ENCODE peak calls at places on chromosome 4, in seven cellular contexts. T is left lung; D is upper lobe of right lung; E is left ventricle myocardium inferior; Q is neural progenitor cell; K is ascending aorta; I is CD8-positive, alpha-beta memory T cell. X is an unnamed sample.

GRCh38 chr4:7788687-7789425 is 150.8 kb downstream of the AFAP1 start:
- DNase-seq in T (no peak), D (peak; percentile 84), E (peak; percentile 54), Q (no peak), K (no peak), I (no peak), X (no peak)

GRCh38 chr4:15690020-15690809 is 8.6 kb downstream of the FAM200B start:
- DNase-seq in T (no peak), D (no peak), E (no peak), Q (peak; percentile 76), K (no peak), I (no peak), X (no peak)

GRCh38 chr4:9923195-9923812 is 98.0 kb downstream of the SLC2A9 start:
- DNase-seq in T (no peak), D (no peak), E (no peak), Q (no peak), K (no peak), I (no peak), X (no peak)

GRCh38 chr4:17033256-17034245 is 135.1 kb upstream of the LDB2 start:
- DNase-seq in T (no peak), D (no peak), E (no peak), Q (no peak), K (no peak), I (no peak), X (no peak)

GRCh38 chr4:185018834-185019450 is 652 bp downstream of the HELT start:
- DNase-seq in T (no peak), D (peak; percentile 73), E (no peak), Q (peak; percentile 42), K (no peak), I (no peak), X (no peak)

GRCh38 chr4:55367084-55367722 is 21.2 kb downstream of the SRD5A3 start:
- DNase-seq in T (no peak), D (no peak), E (no peak), Q (peak; percentile 35), K (no peak), I (no peak), X (no peak)

GRCh38 chr4:164789047-164789446 is 35.1 kb downstream of the SMIM31 start:
- DNase-seq in T (no peak), D (no peak), E (no peak), Q (peak; percentile 28), K (no peak), I (no peak), X (no peak)

GRCh38 chr4:169723207-169723606 is 34.5 kb downstream of the HPF1 start:
- DNase-seq in T (no peak), D (no peak), E (no peak), Q (peak; percentile 33), K (no peak), I (no peak), X (no peak)

GRCh38 chr4:118318931-118319330 is 33.9 kb downstream of the PRSS12 start:
- DNase-seq in T (no peak), D (no peak), E (no peak), Q (no peak), K (no peak), I (no peak), X (no peak)

GRCh38 chr4:30770049-30770549 is 49.9 kb downstream of the PCDH7 start:
- DNase-seq in T (no peak), D (no peak), E (no peak), Q (no peak), K (no peak), I (no peak), X (no peak)

GRCh38 chr4:149371021-149371420 is 444.6 kb downstream of the IQCM start:
- DNase-seq in T (no peak), D (no peak), E (no peak), Q (peak; percentile 72), K (no peak), I (no peak), X (peak; percentile 2)

GRCh38 chr4:16598241-16599224 is 299.9 kb downstream of the LDB2 start:
- DNase-seq in T (no peak), D (no peak), E (no peak), Q (no peak), K (no peak), I (no peak), X (peak; percentile 39)

GRCh38 chr4:101037938-101038413 is 309.4 kb downstream of the PPP3CA start:
- DNase-seq in T (no peak), D (no peak), E (no peak), Q (no peak), K (no peak), I (peak; percentile 40), X (no peak)

GRCh38 chr4:118973295-118973694 is 84.6 kb downstream of the SYNPO2 start:
- DNase-seq in T (no peak), D (no peak), E (no peak), Q (no peak), K (no peak), I (no peak), X (no peak)

GRCh38 chr4:8297691-8298485 is 28.3 kb downstream of the HTRA3 start:
- DNase-seq in T (peak; percentile 59), D (peak; percentile 57), E (peak; percentile 13), Q (no peak), K (no peak), I (no peak), X (no peak)

GRCh38 chr4:82360298-82361177 is 13.3 kb downstream of the HNRNPD start:
- DNase-seq in T (no peak), D (no peak), E (no peak), Q (peak; percentile 67), K (no peak), I (peak; percentile 27), X (no peak)

GRCh38 chr4:77073981-77074865 is 1.6 kb downstream of the CCNI start:
- DNase-seq in T (no peak), D (no peak), E (no peak), Q (peak; percentile 4), K (no peak), I (no peak), X (no peak)

GRCh38 chr4:168667936-168668335 is 171.1 kb downstream of the PALLD start:
- DNase-seq in T (no peak), D (no peak), E (no peak), Q (no peak), K (no peak), I (no peak), X (no peak)

GRCh38 chr4:141575884-141576283 is 60.5 kb upstream of the IL15 start:
- DNase-seq in T (no peak), D (no peak), E (no peak), Q (no peak), K (no peak), I (no peak), X (peak; percentile 17)

GRCh38 chr4:141580523-141580922 is 55.9 kb upstream of the IL15 start:
- DNase-seq in T (no peak), D (no peak), E (no peak), Q (peak; percentile 8), K (no peak), I (no peak), X (peak; percentile 7)

GRCh38 chr4:141573678-141574077 is 62.7 kb upstream of the IL15 start:
- DNase-seq in T (no peak), D (no peak), E (no peak), Q (no peak), K (no peak), I (no peak), X (no peak)

GRCh38 chr4:141571793-141572192 is 64.6 kb upstream of the IL15 start:
- DNase-seq in T (no peak), D (no peak), E (no peak), Q (no peak), K (no peak), I (no peak), X (no peak)

DNA sequence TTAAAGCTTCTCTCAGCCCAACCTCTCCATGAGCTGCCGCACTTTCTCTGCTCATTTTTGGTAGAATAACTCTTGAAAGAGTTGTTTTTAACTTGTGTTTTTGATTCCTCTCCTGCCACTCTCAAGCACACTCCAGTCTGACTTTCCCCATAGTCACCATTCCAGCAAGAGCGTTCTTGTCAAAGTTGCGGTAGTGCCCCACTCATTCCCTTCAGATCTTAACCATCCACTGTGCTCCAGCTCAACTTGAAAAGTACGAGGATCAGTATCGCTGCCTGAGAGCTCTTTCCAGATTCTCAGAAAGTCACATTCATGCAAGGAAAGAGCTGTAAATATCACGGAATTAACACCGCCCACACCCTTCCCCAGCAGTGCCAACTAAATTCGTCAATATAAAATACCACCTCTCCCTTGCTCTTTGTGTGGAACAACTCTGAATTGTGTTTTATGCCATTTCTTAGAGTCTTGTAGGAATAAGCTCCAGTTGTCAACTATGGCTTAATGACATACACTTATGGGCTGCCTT is 59.7 kb upstream of the IL15 start:
- DNase-seq in T (no peak), D (no peak), E (no peak), Q (no peak), K (no peak), I (no peak), X (no peak)
- H3K4me3 ChIP-seq in T (no peak overlapping the region), D (no peak overlapping the region), E (no peak overlapping the region), Q (no peak overlapping the region), K (no peak overlapping the region), I (no peak overlapping the region), X (no peak overlapping the region)

DNA sequence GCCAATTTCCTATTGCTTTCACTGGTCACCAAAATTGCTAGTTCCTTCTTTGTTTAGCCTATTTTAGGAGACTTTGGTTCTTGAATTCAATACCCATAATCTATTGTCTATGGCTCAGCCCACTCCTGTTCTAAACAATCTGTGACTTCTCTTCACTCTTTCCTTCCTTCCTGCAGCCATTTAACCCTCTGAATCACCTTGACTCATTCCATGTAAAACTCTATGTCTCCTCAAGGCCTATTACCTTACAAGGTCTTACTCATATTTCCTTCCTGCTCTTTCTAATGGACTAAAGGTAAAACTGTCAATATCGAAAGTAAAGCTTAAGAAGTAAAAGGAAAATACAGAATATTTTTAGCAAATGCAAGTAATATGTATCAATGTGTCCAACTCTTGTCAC is 301.6 kb downstream of the ARHGAP24 start:
- DNase-seq in T (no peak), D (no peak), E (no peak), Q (no peak), K (no peak), I (no peak), X (no peak)
- H3K9me3 ChIP-seq in T (no peaks in the 10 kb centered on the region), D (no peaks in the 10 kb centered on the region), E (no peaks in the 10 kb centered on the region), Q (no peaks in the 10 kb centered on the region), K (no peaks in the 10 kb centered on the region), I (no peaks in the 10 kb centered on the region), X (no peaks in the 10 kb centered on the region)

GRCh38 chr4:176794151-176794550 is 1.4 kb upstream of the VEGFC start:
- DNase-seq in T (no peak), D (no peak), E (no peak), Q (no peak), K (no peak), I (no peak), X (peak; percentile 88)
- H3K4me3 ChIP-seq in T (no peak overlapping the region), D (no peak overlapping the region), E (no peak overlapping the region), Q (no peak overlapping the region), K (no peak overlapping the region), I (no peak overlapping the region), X (no peak overlapping the region)

GRCh38 chr4:142656178-142656577 is 189.9 kb downstream of the INPP4B start:
- DNase-seq in T (no peak), D (no peak), E (no peak), Q (peak; percentile 39), K (no peak), I (no peak), X (peak; percentile 26)

GRCh38 chr4:142663828-142664227 is 182.3 kb downstream of the INPP4B start:
- DNase-seq in T (no peak), D (no peak), E (no peak), Q (no peak), K (no peak), I (no peak), X (no peak)

DNA sequence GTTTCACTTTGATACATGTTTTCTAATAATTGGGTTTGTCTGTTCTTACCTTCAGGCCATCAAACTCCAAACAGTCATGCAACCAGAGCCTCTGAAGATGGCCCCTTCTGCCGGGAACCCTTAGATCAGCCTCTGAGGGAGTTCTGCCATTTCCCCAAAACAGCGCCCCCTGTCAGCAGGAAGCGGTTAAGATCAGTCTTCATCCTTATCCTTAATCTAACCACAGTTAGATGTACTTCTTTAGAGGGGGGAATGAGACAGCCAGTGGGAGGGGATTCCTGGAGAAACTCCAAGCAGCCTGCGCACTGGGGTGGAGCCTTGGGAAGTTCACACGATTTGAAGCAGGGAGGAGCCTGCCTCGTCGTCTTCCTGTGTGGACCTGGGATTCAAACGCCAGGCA is 185.4 kb downstream of the INPP4B start:
- DNase-seq in T (no peak), D (no peak), E (no peak), Q (no peak), K (no peak), I (no peak), X (no peak)
- H3K9me3 ChIP-seq in T (peaks cover 6% of the 10 kb centered on the region), D (peaks cover 16% of the 10 kb centered on the region), E (peaks cover 51% of the 10 kb centered on the region), Q (peaks cover 20% of the 10 kb centered on the region), K (peaks cover 39% of the 10 kb centered on the region), I (peaks cover 38% of the 10 kb centered on the region), X (no peaks in the 10 kb centered on the region)